ENCODE peak calls at places on chromosomes 3 and 15, in seven cellular contexts. M is heart left ventricle; W is stimulated activated CD8-positive, alpha-beta memory T cell treated with anti-CD3 and anti-CD28 coated beads, Interleukin-15, amount 100 ng/mL, for 24 hours; H is lower leg skin; K is T-helper 1 cell; F is AG08395; Q is pons. C is an unnamed sample.

GRCh38 chr15:73366766-73367623 is 1.8 kb downstream of the HCN4 start:
- DNase-seq in M (no peak), W (no peak), H (no peak), K (no peak), F (no peak), Q (no peak), C (no peak)

GRCh38 chr3:98532709-98533571 is 1.2 kb downstream of the GPR15 start:
- DNase-seq in M (no peak), W (no peak), H (no peak), K (no peak), F (no peak), Q (no peak), C (no peak)

GRCh38 chr15:40093224-40093842 is 15.3 kb downstream of the BMF start:
- DNase-seq in M (no peak), W (no peak), H (peak; percentile 61), K (no peak), F (peak; percentile 73), Q (no peak), C (no peak)

GRCh38 chr3:115211810-115212492 is 64.9 kb upstream of the ZBTB20 start:
- DNase-seq in M (no peak), W (no peak), H (no peak), K (no peak), F (no peak), Q (no peak), C (no peak)

GRCh38 chr3:197753263-197753662 is 3.6 kb downstream of the FYTTD1 start:
- DNase-seq in M (no peak), W (no peak), H (no peak), K (no peak), F (no peak), Q (no peak), C (no peak)

GRCh38 chr3:129723558-129724324 is 117.3 kb upstream of the PLXND1 start:
- DNase-seq in M (peak; percentile 24), W (no peak), H (peak; percentile 90), K (no peak), F (peak; percentile 77), Q (peak; percentile 63), C (no peak)

GRCh38 chr15:100106732-100107131 is 235.0 kb downstream of the ADAMTS17 start:
- DNase-seq in M (no peak), W (no peak), H (no peak), K (no peak), F (no peak), Q (no peak), C (no peak)

GRCh38 chr15:85412956-85413854 is 32.8 kb downstream of the AKAP13 start:
- DNase-seq in M (peak; percentile 44), W (peak; percentile 23), H (peak; percentile 65), K (peak; percentile 28), F (peak; percentile 79), Q (peak; percentile 66), C (no peak)

GRCh38 chr3:79568938-79569337 is 198.9 kb downstream of the ROBO1 start:
- DNase-seq in M (no peak), W (no peak), H (no peak), K (no peak), F (no peak), Q (no peak), C (no peak)

GRCh38 chr3:127735767-127736693 is 63.3 kb downstream of the ABTB1 start:
- DNase-seq in M (no peak), W (no peak), H (peak; percentile 47), K (no peak), F (peak; percentile 67), Q (peak; percentile 80), C (no peak)

GRCh38 chr15:85095566-85095965 is 113.9 kb downstream of the PDE8A start:
- DNase-seq in M (no peak), W (no peak), H (no peak), K (no peak), F (no peak), Q (no peak), C (no peak)

GRCh38 chr15:54803139-54803808 is 393.5 kb downstream of the RSL24D1 start:
- DNase-seq in M (no peak), W (no peak), H (no peak), K (no peak), F (no peak), Q (peak; percentile 52), C (no peak)

GRCh38 chr3:71559021-71559420 is 24.5 kb downstream of the FOXP1 start:
- DNase-seq in M (no peak), W (no peak), H (no peak), K (no peak), F (no peak), Q (no peak), C (no peak)

GRCh38 chr15:92586383-92586910 is 69.1 kb downstream of the FAM174B start:
- DNase-seq in M (no peak), W (no peak), H (no peak), K (no peak), F (no peak), Q (no peak), C (no peak)

GRCh38 chr15:34737379-34737928 is 17.3 kb downstream of the GJD2 start:
- DNase-seq in M (no peak), W (no peak), H (no peak), K (no peak), F (peak; percentile 59), Q (no peak), C (no peak)

GRCh38 chr3:95923496-95924210 is 890.7 kb upstream of the EPHA6 start:
- DNase-seq in M (peak; percentile 64), W (no peak), H (peak; percentile 58), K (no peak), F (peak; percentile 83), Q (no peak), C (no peak)

GRCh38 chr3:10804183-10804648 is 11.8 kb upstream of the SLC6A11 start:
- DNase-seq in M (no peak), W (no peak), H (peak; percentile 37), K (no peak), F (no peak), Q (no peak), C (no peak)

GRCh38 chr15:47872869-47873301 is 155.6 kb downstream of the SEMA6D start:
- DNase-seq in M (peak; percentile 18), W (no peak), H (no peak), K (no peak), F (no peak), Q (no peak), C (no peak)

GRCh38 chr3:177284383-177284881 is 87.2 kb upstream of the TBL1XR1 start:
- DNase-seq in M (peak; percentile 16), W (no peak), H (peak; percentile 51), K (no peak), F (peak; percentile 63), Q (no peak), C (peak; percentile 90)

GRCh38 chr3:51722362-51722761 is 15.5 kb downstream of the GRM2 start:
- DNase-seq in M (no peak), W (no peak), H (no peak), K (no peak), F (no peak), Q (no peak), C (no peak)

GRCh38 chr3:53890726-53891499 is 746 bp downstream of the SELENOK start:
- DNase-seq in M (no peak), W (no peak), H (no peak), K (no peak), F (peak; percentile 2), Q (peak; percentile 40), C (no peak)

GRCh38 chr3:167575000-167575399 is 78.7 kb downstream of the WDR49 start:
- DNase-seq in M (no peak), W (no peak), H (no peak), K (no peak), F (no peak), Q (no peak), C (peak; percentile 8)

GRCh38 chr3:173977747-173978146 is 580.2 kb downstream of the NLGN1 start:
- DNase-seq in M (no peak), W (no peak), H (no peak), K (no peak), F (peak; percentile 62), Q (no peak), C (no peak)

GRCh38 chr3:151673974-151674373 is 59.8 kb upstream of the AADACL2 start:
- DNase-seq in M (no peak), W (no peak), H (no peak), K (no peak), F (no peak), Q (no peak), C (no peak)

GRCh38 chr3:136142592-136142991 is 53.5 kb downstream of the MSL2 start:
- DNase-seq in M (no peak), W (no peak), H (no peak), K (no peak), F (peak; percentile 83), Q (no peak), C (peak; percentile 38)

GRCh38 chr3:196782496-196782895 is 42.8 kb downstream of the PAK2 start:
- DNase-seq in M (no peak), W (no peak), H (no peak), K (no peak), F (no peak), Q (no peak), C (no peak)

GRCh38 chr3:60274098-60274497 is 977.2 kb downstream of the FHIT start:
- DNase-seq in M (no peak), W (no peak), H (no peak), K (no peak), F (no peak), Q (no peak), C (no peak)

GRCh38 chr3:154244644-154245043 is 79.6 kb downstream of the DHX36 start:
- DNase-seq in M (peak; percentile 12), W (no peak), H (no peak), K (no peak), F (peak; percentile 19), Q (no peak), C (no peak)